ENCODE peak calls at places on chromosome 11, in six cellular contexts. G, V, U, D, T and K are unnamed samples.

GRCh38 chr11:124536520-124536919 is 6.9 kb downstream of the OR8B12 start:
- DNase-seq in D (peak; percentile 59), G (no peak), V (no peak), U (no peak), T (peak; percentile 69), K (no peak)

GRCh38 chr11:28730889-28731288 is 622.7 kb downstream of the METTL15 start:
- DNase-seq in D (no peak), T (no peak), V (no peak), U (no peak), G (no peak), K (no peak)

GRCh38 chr11:79087238-79087956 is 353.4 kb downstream of the TENM4 start:
- DNase-seq in V (no peak), G (no peak), U (no peak), T (peak; percentile 84), D (no peak), K (no peak)

GRCh38 chr11:3134651-3135490 is 30.2 kb downstream of the OSBPL5 start:
- DNase-seq in T (no peak), V (no peak), D (no peak), U (no peak), G (no peak), K (no peak)

GRCh38 chr11:111063711-111064110 is 181.8 kb upstream of the POU2AF2 start:
- DNase-seq in D (no peak), T (no peak), G (no peak), V (no peak), U (no peak), K (no peak)

GRCh38 chr11:100730266-100730665 is 43.2 kb downstream of the ARHGAP42 start:
- DNase-seq in U (no peak), T (no peak), V (no peak), D (no peak), G (no peak), K (no peak)

GRCh38 chr11:130024356-130024755 is 21.7 kb upstream of the PRDM10 start:
- DNase-seq in V (no peak), U (no peak), G (no peak), T (no peak), D (no peak), K (no peak)

GRCh38 chr11:22597062-22597461 is 28.6 kb downstream of the FANCF start:
- DNase-seq in U (no peak), T (no peak), V (no peak), D (no peak), G (no peak), K (no peak)

GRCh38 chr11:13644997-13645667 is 23.3 kb upstream of the FAR1 start:
- DNase-seq in U (no peak), T (no peak), G (no peak), V (no peak), D (no peak), K (no peak)

GRCh38 chr11:16770016-16770415 is 31.6 kb downstream of the C11orf58 start:
- DNase-seq in T (no peak), U (no peak), D (no peak), V (no peak), G (no peak), K (no peak)

GRCh38 chr11:12100886-12101285 is 9.5 kb upstream of the MICAL2 start:
- DNase-seq in U (no peak), G (no peak), V (no peak), D (no peak), T (no peak), K (no peak)

GRCh38 chr11:26820739-26821138 is 98.9 kb upstream of the SLC5A12 start:
- DNase-seq in G (no peak), V (no peak), U (no peak), D (no peak), T (no peak), K (no peak)

GRCh38 chr11:130601141-130601540 is 152.7 kb downstream of the ADAMTS15 start:
- DNase-seq in D (peak; percentile 52), G (no peak), V (no peak), U (no peak), T (no peak), K (no peak)

GRCh38 chr11:9901931-9902330 is 238.1 kb downstream of the SWAP70 start:
- DNase-seq in V (no peak), G (no peak), U (no peak), D (no peak), T (no peak), K (no peak)

GRCh38 chr11:64644348-64645242 is 53.6 kb downstream of the SLC22A12 start:
- DNase-seq in V (peak; percentile 56), T (no peak), U (peak; percentile 35), D (peak; percentile 67), G (no peak), K (no peak)

GRCh38 chr11:64642876-64643257 is 51.8 kb downstream of the SLC22A12 start:
- DNase-seq in V (no peak), G (no peak), T (no peak), U (no peak), D (no peak), K (no peak)

GRCh38 chr11:64642418-64642735 is 51.4 kb downstream of the SLC22A12 start:
- DNase-seq in D (no peak), G (no peak), V (no peak), U (no peak), T (no peak), K (no peak)

GRCh38 chr11:64643927-64644326 is 52.9 kb downstream of the SLC22A12 start:
- DNase-seq in D (no peak), V (no peak), T (no peak), U (no peak), G (no peak), K (no peak)

DNA sequence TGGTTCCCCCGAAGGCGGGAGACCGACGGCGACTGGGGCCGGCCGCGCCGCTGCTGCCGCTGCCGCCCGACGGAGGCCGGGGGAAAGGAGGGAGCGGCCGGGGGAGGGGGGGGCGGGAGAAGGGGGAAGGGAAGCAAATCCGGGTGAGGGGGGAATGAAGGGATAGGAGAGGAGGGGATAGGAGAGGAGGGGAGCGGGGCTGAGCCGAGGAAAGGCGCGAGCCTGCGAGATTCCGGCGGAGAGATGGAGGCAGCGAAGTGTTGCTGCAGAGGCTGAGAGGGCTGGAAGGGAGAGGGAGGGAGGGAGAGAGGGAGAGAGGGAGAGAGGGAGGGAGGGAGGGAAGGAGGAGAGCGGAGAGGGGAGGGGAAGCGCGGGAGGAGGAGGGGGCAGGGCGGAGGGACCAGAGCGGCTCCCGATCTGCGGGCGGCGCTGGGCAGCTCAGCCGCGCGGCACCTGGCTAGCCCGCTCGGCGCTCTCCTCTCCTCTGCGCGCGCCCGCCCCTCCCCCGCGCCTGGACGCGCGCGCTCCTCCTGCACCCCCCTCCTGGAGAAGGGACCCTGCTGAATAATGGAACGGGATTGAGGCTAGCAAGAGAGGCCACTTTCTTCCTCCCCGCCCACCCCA is 52.4 kb downstream of the SLC22A12 start:
- DNase-seq in G (no peak), V (no peak), D (peak; percentile 73), T (no peak), U (peak; percentile 74), K (no peak)
- TF ChIP-seq TAF1 in G (no peak), V (no peak), D (no peak), T (no peak), U (no peak), K (no peak)

GRCh38 chr11:119432484-119433368 is 9.8 kb upstream of the THY1 start:
- DNase-seq in G (no peak), U (no peak), V (no peak), T (no peak), D (no peak), K (no peak)
- TF ChIP-seq POLR2AphosphoS5 in G (no peak), U (no peak), V (no peak), T (no peak), D (no peak), K (no peak)

GRCh38 chr11:6475936-6476335 is 2.2 kb upstream of the TRIM3 start:
- DNase-seq in G (no peak), D (peak; percentile 46), U (no peak), T (peak; percentile 41), V (no peak), K (no peak)
- TF ChIP-seq POLR2A in G (no peak), D (no peak), U (no peak), T (no peak), V (no peak), K (no peak)

GRCh38 chr11:10908215-10908990 is 50.5 kb upstream of the ZBED5 start:
- DNase-seq in G (no peak), V (no peak), U (no peak), T (no peak), D (no peak), K (no peak)
- TF ChIP-seq TAF1 in G (no peak), V (no peak), U (no peak), T (no peak), D (no peak), K (no peak)

GRCh38 chr11:114790910-114791309 is 112.6 kb downstream of the NXPE2 start:
- DNase-seq in U (no peak), G (no peak), D (no peak), T (no peak), V (no peak), K (no peak)

GRCh38 chr11:114796954-114797721 is 118.8 kb downstream of the NXPE2 start:
- DNase-seq in D (no peak), U (no peak), G (no peak), T (no peak), V (no peak), K (no peak)

GRCh38 chr11:114799524-114799923 is 121.2 kb downstream of the NXPE2 start:
- DNase-seq in T (no peak), V (no peak), D (peak; percentile 56), G (no peak), U (no peak), K (no peak)

DNA sequence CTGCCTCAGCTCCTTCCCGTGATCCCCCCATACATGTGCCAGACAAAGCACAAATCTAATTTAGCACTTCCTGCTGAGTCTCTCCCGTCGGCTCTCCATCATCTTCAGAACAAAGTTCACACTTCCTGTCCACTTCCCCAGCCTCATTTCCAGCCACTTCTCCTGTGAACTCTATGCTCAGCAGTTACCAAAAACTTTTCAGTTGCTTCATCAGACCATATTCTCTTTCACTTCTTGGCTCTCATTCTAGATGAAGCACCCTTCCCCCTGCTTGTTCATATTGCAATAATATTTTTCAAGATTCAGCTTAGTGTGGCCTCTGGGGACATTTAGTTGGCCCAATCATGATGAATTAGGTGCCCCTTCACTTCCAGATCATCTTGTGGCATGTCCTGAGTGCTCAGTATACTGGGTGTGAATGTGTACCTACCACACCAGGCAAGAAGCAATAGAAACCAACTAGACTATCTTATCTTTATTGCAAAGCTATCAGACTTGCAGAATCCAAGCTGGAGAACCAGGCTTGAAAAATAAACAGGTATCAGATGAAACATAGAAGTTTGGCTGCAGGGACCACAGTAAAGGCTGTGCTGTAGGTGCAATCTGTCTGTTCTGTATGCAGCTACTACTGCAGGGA is 115.8 kb downstream of the NXPE2 start:
- DNase-seq in U (no peak), G (no peak), V (no peak), D (no peak), T (no peak), K (no peak)
- TF ChIP-seq POLR2AphosphoS5 in U (no peak), G (no peak), V (no peak), D (no peak), T (no peak), K (no peak)

DNA sequence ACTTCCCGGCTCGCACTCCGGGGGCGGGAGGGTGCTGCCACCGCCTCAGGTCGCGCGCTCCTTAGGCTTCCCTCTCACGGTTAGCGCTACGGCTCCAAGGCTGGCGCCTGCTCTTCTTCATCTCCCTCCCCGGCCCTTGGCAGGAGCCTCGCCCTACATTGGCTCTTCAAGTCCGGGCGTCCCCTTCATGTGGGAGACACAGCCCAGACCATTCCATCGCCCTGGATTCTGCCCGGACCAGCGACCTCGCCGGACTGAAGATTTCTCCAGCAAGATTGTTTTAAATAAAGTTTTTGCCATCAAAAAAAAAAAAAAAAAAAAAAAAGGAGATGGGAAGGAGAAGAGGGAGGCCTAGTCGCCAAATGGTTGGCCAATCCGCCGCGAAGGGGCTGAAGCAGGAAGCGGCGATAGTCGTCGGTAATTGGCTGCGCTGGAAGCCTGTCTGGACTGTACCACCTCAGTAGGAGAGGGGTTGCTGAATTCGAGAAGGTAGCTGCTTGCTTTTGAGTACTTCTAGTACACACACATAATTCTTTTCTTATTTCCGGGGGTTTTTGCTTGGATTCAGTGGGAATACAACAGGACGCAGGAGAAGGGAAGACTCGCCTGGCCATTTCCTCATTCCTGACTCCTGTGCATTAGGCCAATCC is 724 bp upstream of the ZDHHC5 start:
- DNase-seq in T (peak; percentile 96), U (peak; percentile 87), V (peak; percentile 82), D (peak; percentile 86), G (no peak), K (peak; percentile 90)
- TF ChIP-seq POLR2A in T (peak; percentile 55), U (peak; percentile 79), V (no peak), D (no peak), G (peak; percentile 38), K (peak; percentile 42)